ENCODE peak calls at places on chromosomes 7 and 10, in eight cellular contexts. T is A673; M is stimulated activated CD4-positive, alpha-beta T cell treated with anti-CD3 and anti-CD28 coated beads, TNF-alpha, amount 100 ng/mL, for 24 hours; Q is non-pigmented ciliary epithelial cell; J is GM12865; A is effector CD4-positive, alpha-beta T cell; V is pulmonary artery endothelial cell; I is H54. X is an unnamed sample.

GRCh38 chr7:35905555-35905954 is 104.7 kb downstream of the SEPTIN7 start:
- DNase-seq in M (no peak), T (no peak), A (no peak), J (no peak), V (no peak), Q (peak; percentile 24), I (no peak), X (no peak)

GRCh38 chr7:27784399-27785053 is 44.6 kb downstream of the TAX1BP1 start:
- DNase-seq in M (no peak), A (peak; percentile 8), V (peak; percentile 5), T (peak; percentile 63), I (peak; percentile 45), Q (no peak), J (peak; percentile 53), X (peak; percentile 25)

GRCh38 chr7:75876126-75876881 is 2.5 kb upstream of the RHBDD2 start:
- DNase-seq in A (no peak), M (no peak), J (no peak), V (no peak), Q (no peak), I (no peak), T (no peak), X (no peak)

GRCh38 chr10:77571490-77571889 is 66.1 kb downstream of the KCNMA1 start:
- DNase-seq in J (no peak), I (no peak), V (no peak), Q (no peak), A (no peak), M (no peak), T (no peak), X (no peak)

GRCh38 chr7:34240450-34240849 is 335.1 kb downstream of the BMPER start:
- DNase-seq in J (no peak), A (no peak), T (no peak), I (no peak), Q (no peak), M (no peak), V (no peak), X (no peak)

GRCh38 chr7:5666361-5666760 is 115.1 kb downstream of the RNF216 start:
- DNase-seq in Q (no peak), M (no peak), J (no peak), I (no peak), A (no peak), V (no peak), T (no peak), X (no peak)

GRCh38 chr7:135317676-135318326 is 84.2 kb downstream of the STRA8 start:
- DNase-seq in V (no peak), J (no peak), M (no peak), A (no peak), Q (no peak), I (no peak), T (no peak), X (no peak)

GRCh38 chr10:77636286-77636966 is 1.2 kb downstream of the KCNMA1 start:
- DNase-seq in T (no peak), V (no peak), A (no peak), I (no peak), J (no peak), M (no peak), Q (no peak), X (no peak)

GRCh38 chr7:128162666-128163065 is 78.4 kb upstream of the LEP start:
- DNase-seq in A (no peak), M (no peak), J (no peak), I (no peak), V (no peak), Q (no peak), T (no peak), X (no peak)

GRCh38 chr10:84258034-84258695 is 13.3 kb downstream of the RGR start:
- DNase-seq in T (no peak), A (no peak), V (no peak), J (no peak), M (no peak), Q (no peak), I (no peak), X (no peak)

GRCh38 chr7:92402920-92403759 is 44.1 kb upstream of the GATAD1 start:
- DNase-seq in Q (peak; percentile 41), V (no peak), M (no peak), T (no peak), J (no peak), A (no peak), I (no peak), X (no peak)

GRCh38 chr10:90975096-90975495 is 54.2 kb upstream of the ANKRD1 start:
- DNase-seq in A (no peak), J (no peak), Q (no peak), I (no peak), M (no peak), T (no peak), V (no peak), X (no peak)

GRCh38 chr10:95363303-95363912 is 72.6 kb upstream of the PDLIM1 start:
- DNase-seq in M (no peak), J (peak; percentile 84), I (peak; percentile 51), Q (no peak), A (peak; percentile 39), V (peak; percentile 36), T (peak; percentile 70), X (no peak)

GRCh38 chr10:121084029-121084674 is 233.0 kb downstream of the WDR11 start:
- DNase-seq in Q (no peak), J (no peak), A (no peak), I (no peak), M (no peak), V (no peak), T (no peak), X (no peak)

X was measured in T-helper 1 cell.